ENCODE peak calls at places on chromosomes 5 and 9, in five cellular contexts. O, J, T, H and G are unnamed samples.

GRCh38 chr9:81410201-81410600 is 279.1 kb downstream of the TLE1 start:
- DNase-seq in O (no peak), J (no peak), T (peak; percentile 27), H (peak; percentile 97), G (no peak)

GRCh38 chr5:160466889-160467554 is 45.4 kb downstream of the PTTG1 start:
- DNase-seq in O (no peak), J (no peak), T (no peak), H (peak; percentile 76), G (no peak)

GRCh38 chr9:94874316-94874715 is 147.8 kb downstream of the AOPEP start:
- DNase-seq in O (no peak), J (no peak), T (no peak), H (peak; percentile 87), G (no peak)

GRCh38 chr5:171428168-171428658 is 8.8 kb downstream of the FGF18 start:
- DNase-seq in O (no peak), J (no peak), T (no peak), H (no peak), G (no peak)

GRCh38 chr9:131965841-131966240 is 113.8 kb downstream of the MED27 start:
- DNase-seq in O (no peak), J (no peak), T (no peak), H (no peak), G (no peak)

GRCh38 chr9:16277471-16277870 is 593.0 kb downstream of the BNC2 start:
- DNase-seq in O (no peak), J (no peak), T (no peak), H (no peak), G (no peak)

GRCh38 chr5:114101153-114101552 is 260.7 kb upstream of the KCNN2 start:
- DNase-seq in O (no peak), J (peak; percentile 0), T (no peak), H (peak; percentile 46), G (peak; percentile 43)

GRCh38 chr9:20505574-20505973 is 116.7 kb downstream of the MLLT3 start:
- DNase-seq in O (no peak), J (no peak), T (no peak), H (no peak), G (no peak)

GRCh38 chr5:27854243-27854852 is 816.0 kb upstream of the CDH9 start:
- DNase-seq in O (no peak), J (no peak), T (no peak), H (peak; percentile 57), G (no peak)

GRCh38 chr5:7492371-7492770 is 96.4 kb downstream of the ADCY2 start:
- DNase-seq in O (no peak), J (no peak), T (no peak), H (no peak), G (no peak)

GRCh38 chr5:97876272-97876671 is 693.2 kb upstream of the RIOK2 start:
- DNase-seq in O (no peak), J (no peak), T (no peak), H (no peak), G (no peak)

GRCh38 chr5:93044860-93045666 is 536.0 kb downstream of the NR2F1-AS1 start:
- DNase-seq in O (no peak), J (no peak), T (peak; percentile 9), H (no peak), G (no peak)